ENCODE peak calls at places on chromosomes 6 and 20, in seven cellular contexts. W is A549; Z is stimulated activated CD4-positive, alpha-beta T cell treated with anti-CD3 and anti-CD28 coated beads, Interleukin-1b, Interleukin-23, amount 100 ng/mL, for 4 hours; L is CD8-positive, alpha-beta T cell; Q is EH; T is activated B cell treated with CpG ODN at 0.5 μM for 24 hours; D is head of caudate nucleus. Y is an unnamed sample.
A peak's percentile ranks its signal among the peaks of the same experiment; 100 is the strongest.

GRCh38 chr20:53011640-53012039 is 39.5 kb downstream of the TSHZ2 start:
- DNase-seq in L (no peak), Z (no peak), Q (no peak), D (no peak), T (no peak), W (no peak), Y (no peak)

GRCh38 chr20:60056345-60057122 is 98.3 kb downstream of the CDH26 start:
- DNase-seq in Q (no peak), Z (no peak), T (no peak), L (no peak), W (no peak), D (no peak), Y (no peak)

GRCh38 chr6:97947841-97948240 is 664.8 kb upstream of the MMS22L start:
- DNase-seq in Q (no peak), Z (no peak), T (no peak), L (no peak), W (no peak), D (no peak), Y (no peak)

GRCh38 chr20:48257833-48258232 is 472.6 kb upstream of the SULF2 start:
- DNase-seq in L (no peak), W (no peak), D (no peak), Q (no peak), T (no peak), Z (no peak), Y (no peak)

GRCh38 chr20:53581444-53582311 is 12.0 kb downstream of the ZNF217 start:
- DNase-seq in T (no peak), Z (no peak), D (no peak), W (no peak), L (peak; percentile 27), Q (no peak), Y (no peak)

GRCh38 chr6:80165143-80165542 is 58.7 kb downstream of the BCKDHB start:
- DNase-seq in W (no peak), T (no peak), Q (no peak), L (no peak), D (no peak), Z (no peak), Y (no peak)

GRCh38 chr20:35467339-35468224 is 12.2 kb downstream of the CEP250 start:
- DNase-seq in D (no peak), Z (no peak), T (no peak), Q (peak; percentile 83), L (no peak), W (no peak), Y (no peak)

GRCh38 chr6:118896339-118897136 is 2.6 kb downstream of the ASF1A start:
- DNase-seq in Z (no peak), L (no peak), Q (peak; percentile 58), W (peak; percentile 18), D (no peak), T (no peak), Y (no peak)

GRCh38 chr6:107125771-107126170 is 10.5 kb upstream of the BEND3 start:
- DNase-seq in Z (no peak), W (no peak), Q (no peak), D (no peak), T (no peak), L (no peak), Y (no peak)

GRCh38 chr6:63744810-63745209 is 109.2 kb downstream of the PHF3 start:
- DNase-seq in T (no peak), L (no peak), Z (no peak), Q (no peak), D (no peak), W (no peak), Y (no peak)

GRCh38 chr6:113352029-113352801 is 504.9 kb upstream of the MARCKS start:
- DNase-seq in L (no peak), T (no peak), W (peak; percentile 33), Q (peak; percentile 90), Z (no peak), D (no peak), Y (no peak)

GRCh38 chr20:58251979-58252591 is 23.6 kb upstream of the ANKRD60 start:
- DNase-seq in W (peak; percentile 97), D (no peak), Q (peak; percentile 92), Z (no peak), L (no peak), T (no peak), Y (peak; percentile 57)

GRCh38 chr6:157433678-157434081 is 52.7 kb downstream of the ZDHHC14 start:
- DNase-seq in Z (no peak), D (no peak), L (no peak), W (no peak), T (no peak), Q (peak; percentile 20), Y (no peak)

GRCh38 chr20:33679758-33680485 is 5.7 kb upstream of the NECAB3 start:
- DNase-seq in W (no peak), Z (no peak), D (no peak), T (no peak), L (peak; percentile 56), Q (no peak), Y (no peak)

GRCh38 chr6:73722318-73723060 is 26.5 kb downstream of the CD109 start:
- DNase-seq in L (no peak), D (no peak), Z (no peak), Q (peak; percentile 93), T (no peak), W (no peak), Y (peak; percentile 91)

GRCh38 chr6:30160791-30161261 is at the start of gene TRIM10:
- DNase-seq in Q (no peak), Z (no peak), L (no peak), T (no peak), D (no peak), W (no peak), Y (no peak)

GRCh38 chr20:4894981-4895381 is 106.3 kb downstream of the SLC23A2 start:
- DNase-seq in L (no peak), Q (no peak), W (no peak), D (no peak), T (no peak), Z (no peak), Y (no peak)

GRCh38 chr20:40658509-40658908 is 30.5 kb downstream of the MAFB start:
- DNase-seq in L (no peak), W (no peak), T (no peak), D (no peak), Z (no peak), Q (no peak), Y (no peak)

GRCh38 chr20:58433759-58434158 is 44.7 kb downstream of the VAPB start:
- DNase-seq in W (no peak), Q (peak; percentile 82), L (no peak), Z (no peak), D (no peak), T (no peak), Y (no peak)

GRCh38 chr20:62844182-62844581 is 17.4 kb downstream of the TCFL5 start:
- DNase-seq in W (no peak), D (no peak), Z (no peak), Q (no peak), L (no peak), T (no peak), Y (no peak)

GRCh38 chr20:31721408-31722332 is 998 bp downstream of the BCL2L1 start:
- DNase-seq in W (no peak), Q (no peak), T (no peak), L (no peak), Z (no peak), D (peak; percentile 50), Y (no peak)

GRCh38 chr6:137351890-137352289 is 132.7 kb upstream of the IFNGR1 start:
- DNase-seq in Q (peak; percentile 15), Z (no peak), L (no peak), D (no peak), W (no peak), T (no peak), Y (no peak)

GRCh38 chr20:4006640-4007039 is 8.7 kb downstream of the RNF24 start:
- DNase-seq in Z (no peak), D (peak; percentile 43), T (no peak), Q (no peak), W (no peak), L (no peak), Y (no peak)

GRCh38 chr20:19888269-19888669 is 128.9 kb upstream of the NAA20 start:
- DNase-seq in Q (no peak), D (peak; percentile 50), L (no peak), T (no peak), Z (no peak), W (no peak), Y (no peak)

GRCh38 chr20:62238569-62239277 is 402 bp downstream of the OSBPL2 start:
- DNase-seq in Q (peak; percentile 24), D (no peak), W (no peak), T (no peak), L (no peak), Z (no peak), Y (no peak)

GRCh38 chr6:31878222-31878621 is 575 bp downstream of the SLC44A4 start:
- DNase-seq in Z (no peak), W (no peak), L (no peak), D (no peak), T (no peak), Q (no peak), Y (no peak)

GRCh38 chr20:61391812-61392520 is 139.9 kb downstream of the CDH4 start:
- DNase-seq in Z (no peak), T (no peak), D (no peak), Q (no peak), L (no peak), W (no peak), Y (no peak)

GRCh38 chr20:4261333-4262284 is 246.3 kb upstream of the RNF24 start:
- DNase-seq in Q (peak; percentile 61), D (no peak), Z (no peak), L (no peak), T (no peak), W (no peak), Y (no peak)

GRCh38 chr6:11414564-11414963 is 123.0 kb upstream of the TMEM170B start:
- DNase-seq in Z (peak; percentile 30), T (no peak), L (no peak), Q (no peak), D (no peak), W (no peak), Y (no peak)

GRCh38 chr6:12291785-12292604 is 1.8 kb downstream of the EDN1 start:
- DNase-seq in T (no peak), Q (peak; percentile 74), L (no peak), Z (no peak), D (no peak), W (no peak), Y (no peak)

GRCh38 chr6:25122001-25122400 is 157.2 kb upstream of the CARMIL1 start:
- DNase-seq in L (no peak), D (no peak), Q (peak; percentile 79), W (no peak), T (no peak), Z (no peak), Y (no peak)

GRCh38 chr6:52514514-52514913 is 62.3 kb downstream of the TRAM2 start:
- DNase-seq in W (no peak), D (no peak), Z (no peak), Q (peak; percentile 83), T (no peak), L (no peak), Y (no peak)

GRCh38 chr6:56437171-56437900 is 190.0 kb upstream of the COL21A1 start:
- DNase-seq in Z (no peak), L (no peak), W (no peak), Q (no peak), D (no peak), T (no peak), Y (no peak)

GRCh38 chr6:35214869-35215664 is 1.3 kb downstream of the SCUBE3 start:
- DNase-seq in T (no peak), D (no peak), Q (peak; percentile 52), L (no peak), W (no peak), Z (no peak), Y (no peak)

GRCh38 chr6:110761371-110761770 is 53.9 kb downstream of the CDK19 start:
- DNase-seq in D (no peak), W (no peak), Q (peak; percentile 59), T (no peak), L (no peak), Z (no peak), Y (no peak)